ENCODE peak calls at places on chromosomes 11 and 22, in seven cellular contexts. U is CD8-positive, alpha-beta memory T cell; Q is K562; J is breast epithelium; O is OCI-LY7; Z is MM.1S; V is neuronal stem cell. S is an unnamed sample.

GRCh38 chr11:90229791-90230190 is 6.9 kb upstream of the CHORDC1 start:
- DNase-seq in J (no peak), Q (no peak), Z (no peak), V (no peak), U (no peak), O (no peak), S (no peak)

GRCh38 chr22:31339148-31339832 is 6.9 kb downstream of the PATZ1 start:
- DNase-seq in Q (no peak), U (no peak), Z (no peak), J (no peak), O (no peak), V (no peak), S (no peak)

GRCh38 chr11:123431619-123432018 is 1.6 kb downstream of the GRAMD1B start:
- DNase-seq in Z (no peak), V (no peak), Q (no peak), J (no peak), O (no peak), U (no peak), S (no peak)

GRCh38 chr11:68153742-68154141 is 32.6 kb upstream of the CHKA start:
- DNase-seq in Z (no peak), O (no peak), Q (no peak), J (peak; percentile 15), V (no peak), U (no peak), S (no peak)

GRCh38 chr11:2293396-2294339 is 8.1 kb downstream of the C11orf21 start:
- DNase-seq in O (no peak), U (no peak), Z (no peak), J (no peak), V (no peak), Q (no peak), S (no peak)

GRCh38 chr11:121311373-121311772 is 18.8 kb downstream of the SC5D start:
- DNase-seq in Z (no peak), O (no peak), U (no peak), Q (no peak), V (no peak), J (no peak), S (no peak)

GRCh38 chr22:46789992-46790391 is 27.5 kb downstream of the TBC1D22A start:
- DNase-seq in O (no peak), Q (no peak), J (no peak), V (no peak), U (no peak), Z (no peak), S (no peak)

GRCh38 chr22:37804502-37804885 is 3.2 kb upstream of the GCAT start:
- DNase-seq in J (no peak), Z (no peak), V (no peak), Q (no peak), U (no peak), O (no peak), S (no peak)

GRCh38 chr11:120065876-120066275 is 72.0 kb downstream of the TRIM29 start:
- DNase-seq in V (no peak), O (no peak), J (peak; percentile 4), Q (no peak), Z (no peak), U (peak; percentile 18), S (no peak)

GRCh38 chr11:122672892-122673291 is 17.4 kb downstream of the UBASH3B start:
- DNase-seq in V (no peak), J (no peak), Q (no peak), O (no peak), U (no peak), Z (no peak), S (no peak)

GRCh38 chr11:94768602-94769511 is 701 bp downstream of the AMOTL1 start:
- DNase-seq in Z (peak; percentile 36), J (no peak), V (peak; percentile 46), Q (peak; percentile 26), O (no peak), U (no peak), S (no peak)

GRCh38 chr11:59602432-59602831 is 13.1 kb downstream of the OSBP start:
- DNase-seq in Q (no peak), V (no peak), J (no peak), Z (no peak), O (no peak), U (no peak), S (no peak)

GRCh38 chr22:45310331-45311032 is 748 bp downstream of the FAM118A start:
- DNase-seq in V (no peak), O (peak; percentile 40), J (no peak), Q (no peak), Z (no peak), U (no peak), S (no peak)

GRCh38 chr11:74678591-74679512 is 52.4 kb downstream of the CHRDL2 start:
- DNase-seq in J (peak; percentile 8), U (no peak), V (no peak), O (no peak), Z (no peak), Q (peak; percentile 37), S (no peak)

GRCh38 chr11:47979378-47980092 is 824 bp upstream of the PTPRJ start:
- DNase-seq in U (no peak), Z (no peak), J (no peak), Q (no peak), V (peak; percentile 18), O (no peak), S (no peak)

GRCh38 chr11:112931686-112932085 is 29.5 kb upstream of the NCAM1 start:
- DNase-seq in Q (no peak), J (no peak), U (no peak), V (no peak), O (no peak), Z (no peak), S (no peak)

DNA sequence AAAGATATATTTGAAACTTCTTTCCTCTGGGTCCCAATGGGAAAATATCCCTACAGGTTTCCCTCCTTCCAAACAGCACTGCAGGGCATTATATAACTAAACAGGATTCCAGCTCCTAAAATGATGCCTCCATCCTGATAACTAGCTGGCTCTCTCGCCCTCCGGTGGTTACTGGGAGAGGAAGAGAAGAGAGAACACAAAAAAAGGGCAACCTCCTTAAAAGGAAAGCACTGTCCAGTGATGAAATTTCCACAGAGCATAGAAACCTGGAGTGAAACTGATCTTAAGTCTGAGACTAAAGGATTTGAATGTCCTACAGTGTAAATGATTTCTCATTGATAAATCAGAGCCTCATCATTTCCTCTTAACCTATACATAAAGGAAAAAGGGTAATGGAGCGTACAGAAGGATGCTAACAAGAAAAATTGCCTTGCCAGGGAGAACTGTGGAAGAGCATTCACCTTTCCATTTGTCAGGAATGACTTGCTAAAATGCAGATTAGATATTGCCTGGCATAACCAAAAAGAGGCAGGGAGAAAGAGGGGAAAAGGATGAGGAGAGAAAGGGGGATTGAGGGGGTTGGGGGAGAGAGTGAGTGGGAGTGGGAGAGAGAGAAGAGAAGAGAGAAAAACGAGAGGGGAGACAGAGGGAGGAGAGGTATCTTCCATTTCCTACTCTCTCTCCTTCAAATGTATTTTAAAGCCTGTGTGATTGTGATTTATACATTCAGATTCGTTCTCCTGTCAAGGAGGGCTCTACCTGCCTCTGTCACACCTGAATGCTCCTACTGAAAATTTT is 121.4 kb downstream of the APOL5 start:
- DNase-seq in U (no peak), J (no peak), O (peak; percentile 69), V (peak; percentile 27), Z (no peak), Q (no peak), S (peak; percentile 7)
- H3K4me3 ChIP-seq in U (no peak overlapping the region), J (peak overlapping the region; percentile 49), O (peak overlapping the region; percentile 74), V (peak overlapping the region; percentile 46), Z (peak overlapping the region; percentile 76), Q (no peak overlapping the region), S (no peak overlapping the region)

GRCh38 chr22:27797793-27798525 is 3.6 kb downstream of the MN1 start:
- DNase-seq in J (no peak), V (no peak), Z (no peak), Q (no peak), O (no peak), U (no peak), S (no peak)
- H3K4me3 ChIP-seq in J (no peak overlapping the region), V (peak overlapping the region; percentile 7), Z (no peak overlapping the region), Q (no peak overlapping the region), O (no peak overlapping the region), U (no peak overlapping the region), S (no peak overlapping the region)

GRCh38 chr11:81700061-81700460 is 1033.6 kb downstream of the FAM181B start:
- DNase-seq in J (no peak), O (no peak), U (no peak), V (no peak), Z (no peak), Q (no peak), S (no peak)
- H3K4me3 ChIP-seq in J (no peak overlapping the region), O (no peak overlapping the region), U (no peak overlapping the region), V (no peak overlapping the region), Z (no peak overlapping the region), Q (no peak overlapping the region), S (no peak overlapping the region)

GRCh38 chr11:72069200-72069599 is 11.1 kb downstream of the NUMA1 start:
- DNase-seq in J (no peak), Q (no peak), V (no peak), Z (no peak), U (no peak), O (no peak), S (no peak)
- H3K4me3 ChIP-seq in J (no peak overlapping the region), Q (no peak overlapping the region), V (no peak overlapping the region), Z (no peak overlapping the region), U (no peak overlapping the region), O (no peak overlapping the region), S (no peak overlapping the region)

GRCh38 chr22:50269573-50270301 is 443 bp downstream of the MAPK11 start:
- DNase-seq in O (peak; percentile 59), J (no peak), Z (no peak), V (no peak), Q (peak; percentile 72), U (peak; percentile 58), S (no peak)
- H3K4me3 ChIP-seq in O (peak overlapping the region; percentile 73), J (peak overlapping the region; percentile 60), Z (peak overlapping the region; percentile 27), V (peak overlapping the region; percentile 71), Q (peak overlapping the region; percentile 49), U (no peak overlapping the region), S (peak overlapping the region; percentile 58)

DNA sequence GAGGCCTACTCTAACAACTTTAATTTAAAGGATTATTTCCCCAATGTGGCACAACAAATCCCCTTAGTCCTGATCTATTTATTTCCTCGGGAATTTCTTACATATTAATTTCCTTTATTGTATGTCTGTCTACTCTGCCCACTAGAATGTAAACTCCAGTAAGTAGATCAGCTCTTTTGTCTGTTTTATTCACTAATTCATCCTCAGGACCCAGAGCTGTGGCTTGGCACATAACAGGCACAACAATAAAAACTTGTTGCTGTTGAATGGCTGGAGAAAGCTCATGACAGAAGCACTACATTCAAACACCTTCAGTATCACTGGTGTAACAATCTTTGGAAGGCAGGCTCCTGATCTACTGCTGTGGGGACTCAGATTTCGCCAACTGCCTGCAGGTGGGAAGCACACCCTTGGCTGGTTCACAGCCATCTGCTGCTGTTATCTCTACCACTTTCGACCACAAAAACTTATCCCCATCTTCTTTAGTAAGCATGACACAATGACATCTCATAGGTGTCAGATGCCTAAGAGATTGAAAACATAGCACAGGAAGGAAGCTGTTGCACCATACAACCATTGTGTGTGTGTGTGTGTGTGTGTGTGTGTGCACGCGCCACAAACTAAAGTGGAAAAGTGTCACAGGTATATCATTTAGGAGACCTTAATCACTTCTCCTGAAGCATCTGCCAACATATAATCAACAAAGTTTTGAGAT is 11.9 kb downstream of the HIRA start:
- DNase-seq in O (peak; percentile 89), U (peak; percentile 72), Q (peak; percentile 93), J (no peak), V (no peak), Z (peak; percentile 95), S (peak; percentile 99)
- H3K4me3 ChIP-seq in O (peak overlapping the region; percentile 43), U (no peak overlapping the region), Q (no peak overlapping the region), J (no peak overlapping the region), V (no peak overlapping the region), Z (no peak overlapping the region), S (peak overlapping the region; percentile 27)

DNA sequence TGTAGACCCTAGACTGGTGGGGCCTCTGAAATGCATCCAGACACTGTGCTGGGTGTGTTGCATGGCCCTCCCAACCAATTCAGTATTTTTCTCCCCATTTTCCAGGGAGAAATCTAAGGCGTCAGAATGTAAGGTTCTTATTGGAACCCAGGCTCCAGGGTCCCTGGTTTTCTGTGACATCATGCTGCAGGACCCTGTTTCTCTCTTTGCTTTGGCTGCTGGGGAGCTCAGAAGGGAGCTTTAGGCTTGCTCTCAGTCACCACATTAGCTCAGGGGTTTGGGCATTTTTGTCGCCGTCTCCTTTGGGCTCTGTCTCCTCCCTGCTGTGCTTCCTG is 2.9 kb downstream of the MYEOV start:
- DNase-seq in V (no peak), Z (no peak), Q (no peak), U (no peak), J (no peak), O (no peak), S (no peak)
- H3K4me3 ChIP-seq in V (no peak overlapping the region), Z (peak overlapping the region; percentile 88), Q (peak overlapping the region; percentile 69), U (peak overlapping the region; percentile 52), J (peak overlapping the region; percentile 29), O (peak overlapping the region; percentile 72), S (peak overlapping the region; percentile 4)

S was measured in Jurkat, Clone E6-1.